ENCODE peak calls at places on chromosome 2, in four cellular contexts. G, R, N and A are unnamed samples.

GRCh38 chr2:109020217-109020637 is 31.2 kb upstream of the EDAR start:
- DNase-seq in R (no peak), N (no peak), G (no peak), A (no peak)

GRCh38 chr2:192148620-192149321 is 46.0 kb downstream of the TMEFF2 start:
- DNase-seq in R (no peak), N (no peak), G (no peak), A (no peak)

GRCh38 chr2:166170356-166170755 is 42.5 kb upstream of the SCN1A start:
- DNase-seq in G (no peak), R (no peak), N (no peak), A (no peak)

GRCh38 chr2:171086352-171087290 is 74.1 kb downstream of the TLK1 start:
- DNase-seq in R (no peak), N (peak), G (peak), A (peak)

GRCh38 chr2:152176113-152176714 is 651 bp upstream of the STAM2 start:
- DNase-seq in G (no peak), N (no peak), R (no peak), A (no peak)

GRCh38 chr2:179581605-179582004 is 279.8 kb downstream of the ZNF385B start:
- DNase-seq in R (no peak), G (no peak), N (no peak), A (no peak)

GRCh38 chr2:38947241-38948239 is 57.9 kb downstream of the ARHGEF33 start:
- DNase-seq in R (peak), N (peak), G (peak), A (peak)

GRCh38 chr2:16167471-16168426 is 227.4 kb downstream of the MYCN start:
- DNase-seq in G (no peak), N (no peak), R (no peak), A (no peak)

GRCh38 chr2:60480089-60480773 is 73.2 kb downstream of the BCL11A start:
- DNase-seq in G (no peak), N (no peak), R (no peak), A (no peak)

GRCh38 chr2:215366440-215367032 is 54.7 kb downstream of the ATIC start:
- DNase-seq in N (no peak), G (no peak), R (no peak), A (no peak)

GRCh38 chr2:8608411-8608954 is 73.4 kb upstream of the ID2 start:
- DNase-seq in G (no peak), R (no peak), N (no peak), A (no peak)
- H3K27ac ChIP-seq in G (no peak), R (no peak), N (no peak), A (no peak)

GRCh38 chr2:174787485-174788205 is 23.4 kb upstream of the CHRNA1 start:
- DNase-seq in N (no peak), G (no peak), R (no peak), A (peak)
- H3K27ac ChIP-seq in N (no peak), G (no peak), R (no peak), A (peak)

GRCh38 chr2:45857206-45857605 is 205.7 kb downstream of the PRKCE start:
- DNase-seq in N (no peak), G (no peak), R (no peak), A (no peak)
- H3K27ac ChIP-seq in N (no peak), G (no peak), R (no peak), A (no peak)

DNA sequence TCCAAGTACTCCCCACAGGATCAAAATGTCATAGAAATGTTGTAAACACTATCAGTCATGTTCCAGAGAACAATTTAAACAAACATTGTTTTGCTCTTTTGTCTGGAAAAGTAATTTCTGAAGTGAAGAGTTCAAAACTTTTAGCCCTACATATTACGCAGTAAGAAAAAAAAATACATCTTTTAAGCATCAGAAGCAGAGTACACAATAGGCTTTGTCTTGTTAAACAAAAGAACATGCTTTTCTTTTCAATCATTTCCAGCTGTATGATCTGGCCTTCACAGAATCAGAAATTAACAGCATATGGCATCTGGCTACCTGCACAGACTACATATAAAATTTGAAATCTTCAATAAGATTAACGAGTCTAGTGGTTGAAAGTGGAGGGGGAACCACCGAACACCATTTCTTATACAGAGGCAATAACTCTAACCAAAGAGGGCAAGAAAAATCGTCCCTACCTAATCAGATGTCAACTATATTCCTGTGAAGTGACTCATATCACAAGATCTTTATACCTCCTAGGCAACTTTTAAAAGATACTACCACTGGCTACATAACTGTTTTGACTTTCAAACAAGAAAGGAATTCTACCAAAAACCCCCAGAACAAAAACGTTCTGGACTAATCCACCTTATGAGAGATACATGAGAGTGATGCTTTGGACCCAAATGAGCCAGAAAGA is 149.3 kb downstream of the EXOC6B start:
- DNase-seq in N (no peak), G (no peak), R (no peak), A (no peak)
- H3K27ac ChIP-seq in N (no peak), G (no peak), R (no peak), A (no peak)

DNA sequence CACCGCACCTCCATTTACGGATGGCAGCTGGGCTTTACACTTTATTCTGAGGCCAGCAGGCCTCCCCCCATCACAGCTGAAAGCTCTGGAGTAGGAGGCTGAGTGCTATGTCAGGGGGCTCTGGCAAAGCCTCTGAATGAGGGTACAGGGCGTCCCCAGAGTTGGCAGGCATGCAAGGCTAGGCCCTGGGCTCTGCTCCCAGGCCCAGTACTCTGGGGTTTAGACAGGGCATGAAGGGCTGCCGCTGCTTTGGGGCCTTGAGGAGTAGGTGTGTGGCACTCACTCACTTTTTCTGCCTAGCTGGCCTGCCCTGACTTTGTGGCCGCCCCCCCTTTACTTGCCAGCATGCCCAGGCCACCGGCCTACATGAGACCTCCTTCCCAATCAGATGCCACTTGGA is 90.8 kb downstream of the WDSUB1 start:
- DNase-seq in N (no peak), G (no peak), R (no peak), A (no peak)
- H3K27ac ChIP-seq in N (no peak), G (no peak), R (no peak), A (no peak)

DNA sequence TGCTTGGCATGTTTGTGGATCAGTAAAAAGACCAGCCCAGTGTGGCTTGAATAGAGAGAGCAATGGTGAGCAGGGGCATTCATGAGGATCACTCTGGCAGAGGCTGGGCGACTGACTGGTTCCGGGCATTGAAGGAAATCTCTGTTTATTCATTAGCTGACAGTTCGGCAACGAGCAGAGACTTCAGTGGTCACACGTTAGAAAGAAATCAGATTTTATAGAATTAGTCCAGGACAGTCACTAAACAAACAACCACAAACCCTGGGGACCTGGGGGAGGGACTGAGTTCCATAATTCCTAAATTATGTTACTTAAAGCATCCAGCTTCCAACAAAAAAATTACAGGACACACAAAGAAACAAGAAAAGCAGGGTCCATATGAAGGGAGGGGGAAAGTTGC is 72.5 kb downstream of the NOL10 start:
- DNase-seq in R (no peak), G (no peak), N (no peak), A (no peak)
- H3K27ac ChIP-seq in R (no peak), G (no peak), N (no peak), A (no peak)

DNA sequence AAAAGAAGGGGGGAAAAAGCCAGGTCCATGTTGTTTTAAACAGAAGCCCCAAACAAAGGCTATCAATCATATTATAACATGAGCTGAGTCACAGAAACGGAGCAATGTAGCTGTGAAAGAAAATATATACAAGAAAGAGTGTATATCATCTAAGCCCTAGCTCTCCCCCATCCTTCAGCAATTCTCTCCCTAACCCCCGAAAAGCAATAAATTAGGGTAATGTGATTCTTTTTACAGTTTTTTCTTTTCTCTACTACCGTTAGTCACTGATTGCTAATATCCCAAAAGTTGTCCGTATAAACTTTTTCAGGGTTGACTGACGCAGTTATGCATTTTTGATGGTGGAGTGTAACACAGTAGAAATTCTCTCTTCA is 25.2 kb downstream of the FEZ2 start:
- DNase-seq in R (no peak), G (no peak), N (no peak), A (no peak)
- H3K27ac ChIP-seq in R (no peak), G (no peak), N (peak), A (no peak)

GRCh38 chr2:71499691-71500090 is 46.3 kb downstream of the DYSF start:
- DNase-seq in N (no peak), R (no peak), G (no peak), A (no peak)
- H3K27ac ChIP-seq in N (no peak), R (no peak), G (no peak), A (no peak)

DNA sequence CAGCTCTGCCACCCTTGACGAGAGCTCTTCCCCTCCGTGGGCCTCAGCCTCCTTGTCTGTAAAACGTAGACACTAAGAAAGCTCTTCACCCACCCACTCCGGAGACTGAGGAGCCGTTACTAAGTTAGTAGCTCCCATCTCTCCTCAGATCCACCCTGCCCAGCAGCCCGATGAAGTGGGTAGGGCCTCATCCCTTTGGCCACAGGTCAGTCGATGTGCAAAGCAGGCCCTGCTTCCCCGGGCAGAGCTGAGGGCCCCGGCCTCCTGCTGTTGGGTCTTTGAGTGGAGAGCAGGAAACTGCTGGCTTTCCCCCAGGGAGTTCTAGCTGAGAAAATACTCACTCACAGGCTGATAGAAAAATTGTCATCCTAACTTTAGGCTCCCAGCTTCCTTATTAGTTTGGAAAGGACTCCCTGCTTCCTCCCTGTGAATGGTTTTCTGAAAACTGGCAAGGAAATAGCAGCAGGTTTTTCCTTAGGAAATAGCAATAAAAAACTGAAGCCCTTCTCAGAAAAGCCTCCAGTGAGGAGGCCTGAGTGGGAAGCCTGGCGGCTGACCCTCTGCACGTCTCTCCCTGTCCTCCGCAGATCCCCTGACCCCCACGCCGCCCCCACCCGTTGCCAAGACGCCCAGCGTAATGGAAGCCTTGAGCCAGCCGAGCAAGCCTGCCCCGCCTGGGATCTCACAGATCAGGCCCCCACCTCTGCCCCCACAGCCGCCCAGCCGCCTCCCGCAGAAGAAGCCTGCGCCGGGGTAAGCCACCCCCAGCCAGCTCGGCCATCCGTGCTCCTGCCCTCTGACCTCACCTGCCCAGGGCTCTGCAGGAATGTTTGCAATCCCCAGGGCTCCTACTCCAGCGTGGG is 30.2 kb downstream of the ITGB1BP1 start:
- DNase-seq in R (no peak), G (no peak), N (no peak), A (no peak)
- H3K27ac ChIP-seq in R (no peak), G (no peak), N (peak), A (no peak)

GRCh38 chr2:65292095-65292378 is 64.4 kb downstream of the ACTR2 start:
- DNase-seq in G (no peak), R (no peak), N (no peak), A (no peak)
- H3K27ac ChIP-seq in G (no peak), R (no peak), N (no peak), A (no peak)